ENCODE peak calls at places on chromosomes 16 and 17, in ten cellular contexts. I is left colon; W is NCI-H1105 treated with DMSO at 0.1 percent for 48 hours; J is RWPE1; E is G401; N is activated CD4-positive, alpha-beta T cell treated with anti-CD3 and anti-CD28 coated beads, Interleukin-2, amount 50 U/mL, for 48 hours; M is pons; B is Calu3; F is Caco-2; D is tibial nerve. T is an unnamed sample.

GRCh38 chr17:75471207-75471606 is 14.8 kb downstream of the TMEM94 start:
- DNase-seq in I (no peak), W (no peak), J (no peak), E (no peak), N (no peak), M (no peak), B (no peak), F (no peak), D (no peak), T (no peak)

GRCh38 chr17:54172654-54173316 is 350.1 kb downstream of the KIF2B start:
- DNase-seq in I (no peak), W (peak; percentile 35), J (peak; percentile 3), E (peak; percentile 53), N (no peak), M (peak; percentile 28), B (peak; percentile 28), F (peak; percentile 29), D (no peak), T (no peak)

GRCh38 chr17:15999974-16000827 is 577 bp downstream of the TTC19 start:
- DNase-seq in I (no peak), W (peak; percentile 56), J (peak; percentile 27), E (peak; percentile 28), N (peak; percentile 42), M (peak; percentile 34), B (no peak), F (no peak), D (no peak), T (peak; percentile 26)

GRCh38 chr17:43453331-43453812 is 30.4 kb upstream of the DHX8 start:
- DNase-seq in I (peak; percentile 71), W (no peak), J (no peak), E (no peak), N (no peak), M (no peak), B (no peak), F (no peak), D (no peak), T (peak; percentile 42)

GRCh38 chr16:73068546-73069401 is 20.8 kb upstream of the ZFHX3 start:
- DNase-seq in I (peak; percentile 84), W (no peak), J (no peak), E (no peak), N (no peak), M (peak; percentile 83), B (peak; percentile 66), F (no peak), D (peak; percentile 61), T (peak; percentile 57)

GRCh38 chr17:64992325-64992802 is 64.2 kb downstream of the GNA13 start:
- DNase-seq in I (no peak), W (no peak), J (peak; percentile 83), E (no peak), N (peak; percentile 37), M (no peak), B (peak; percentile 51), F (no peak), D (no peak), T (no peak)

GRCh38 chr16:85396879-85397871 is 215.9 kb upstream of the GSE1 start:
- DNase-seq in I (peak; percentile 49), W (no peak), J (peak; percentile 67), E (no peak), N (no peak), M (no peak), B (peak; percentile 83), F (peak; percentile 80), D (peak; percentile 6), T (peak; percentile 14)

GRCh38 chr17:38454528-38454927 is 26.3 kb downstream of the ARHGAP23 start:
- DNase-seq in I (peak; percentile 64), W (no peak), J (peak; percentile 92), E (peak; percentile 71), N (no peak), M (peak; percentile 96), B (peak; percentile 97), F (no peak), D (peak; percentile 64), T (peak; percentile 85)

GRCh38 chr17:79627766-79628690 is 17.2 kb upstream of the RBFOX3 start:
- DNase-seq in I (peak; percentile 11), W (no peak), J (no peak), E (no peak), N (no peak), M (no peak), B (no peak), F (no peak), D (no peak), T (no peak)

GRCh38 chr17:17495448-17496188 is 577 bp downstream of the RASD1 start:
- DNase-seq in I (peak; percentile 24), W (peak; percentile 43), J (no peak), E (peak; percentile 29), N (peak; percentile 49), M (no peak), B (no peak), F (peak; percentile 50), D (no peak), T (no peak)

GRCh38 chr16:85554791-85555548 is 58.2 kb upstream of the GSE1 start:
- DNase-seq in I (no peak), W (peak; percentile 62), J (peak; percentile 82), E (peak; percentile 56), N (peak; percentile 72), M (no peak), B (peak; percentile 44), F (peak; percentile 56), D (no peak), T (peak; percentile 71)

GRCh38 chr17:64343833-64344637 is 46.6 kb downstream of the PECAM1 start:
- DNase-seq in I (peak; percentile 65), W (peak; percentile 43), J (no peak), E (no peak), N (peak; percentile 20), M (peak; percentile 57), B (peak; percentile 76), F (peak; percentile 26), D (no peak), T (peak; percentile 81)

GRCh38 chr17:31320791-31321190 is 631 bp downstream of the EVI2A start:
- DNase-seq in I (no peak), W (peak; percentile 13), J (no peak), E (no peak), N (no peak), M (peak; percentile 91), B (no peak), F (no peak), D (no peak), T (no peak)

GRCh38 chr17:9904277-9905077 is 594 bp downstream of the RCVRN start:
- DNase-seq in I (no peak), W (no peak), J (no peak), E (no peak), N (no peak), M (no peak), B (no peak), F (no peak), D (no peak), T (no peak)

GRCh38 chr17:78532922-78533640 is 44.1 kb downstream of the DNAH17 start:
- DNase-seq in I (no peak), W (no peak), J (peak; percentile 88), E (no peak), N (peak; percentile 54), M (no peak), B (peak; percentile 84), F (no peak), D (no peak), T (no peak)

GRCh38 chr17:36937961-36938565 is 788 bp downstream of the LHX1 start:
- DNase-seq in I (no peak), W (peak; percentile 30), J (no peak), E (peak; percentile 75), N (peak; percentile 46), M (no peak), B (peak; percentile 58), F (no peak), D (no peak), T (no peak)

GRCh38 chr16:425740-426114 is 278 bp downstream of the RAB11FIP3 start:
- DNase-seq in I (no peak), W (no peak), J (peak; percentile 19), E (no peak), N (no peak), M (no peak), B (no peak), F (no peak), D (no peak), T (no peak)

GRCh38 chr17:46157443-46158107 is 35.7 kb downstream of the KANSL1 start:
- DNase-seq in I (no peak), W (no peak), J (no peak), E (no peak), N (no peak), M (no peak), B (no peak), F (no peak), D (no peak), T (no peak)

GRCh38 chr17:78360371-78361226 is 722 bp upstream of the SOCS3 start:
- DNase-seq in I (peak; percentile 91), W (peak; percentile 82), J (peak; percentile 91), E (peak; percentile 57), N (peak; percentile 99), M (peak; percentile 66), B (peak; percentile 98), F (peak; percentile 99), D (peak; percentile 93), T (peak; percentile 94)

GRCh38 chr17:74104921-74105320 is 98.6 kb upstream of the RPL38 start:
- DNase-seq in I (no peak), W (no peak), J (no peak), E (no peak), N (no peak), M (no peak), B (no peak), F (no peak), D (no peak), T (no peak)

GRCh38 chr17:72338847-72339790 is 218.3 kb downstream of the SOX9 start:
- DNase-seq in I (no peak), W (no peak), J (peak; percentile 77), E (no peak), N (no peak), M (no peak), B (peak; percentile 79), F (peak; percentile 67), D (no peak), T (peak; percentile 45)

GRCh38 chr17:40309938-40310510 is 1.0 kb downstream of the RARA start:
- DNase-seq in I (peak; percentile 18), W (no peak), J (no peak), E (peak; percentile 89), N (no peak), M (no peak), B (peak; percentile 62), F (no peak), D (peak; percentile 12), T (no peak)

GRCh38 chr17:54899721-54900456 is 763 bp upstream of the TOM1L1 start:
- DNase-seq in I (no peak), W (peak; percentile 44), J (no peak), E (peak; percentile 34), N (no peak), M (no peak), B (peak; percentile 0), F (no peak), D (no peak), T (no peak)

GRCh38 chr16:56161658-56162057 is 29.6 kb upstream of the GNAO1 start:
- DNase-seq in I (no peak), W (no peak), J (no peak), E (no peak), N (no peak), M (no peak), B (no peak), F (no peak), D (no peak), T (no peak)

GRCh38 chr16:57470683-57471082 is 8.2 kb downstream of the POLR2C start:
- DNase-seq in I (peak; percentile 75), W (no peak), J (no peak), E (no peak), N (no peak), M (no peak), B (peak; percentile 43), F (no peak), D (no peak), T (peak; percentile 76)

GRCh38 chr16:23302045-23302956 is at the start of gene SCNN1B:
- DNase-seq in I (peak; percentile 77), W (peak; percentile 16), J (no peak), E (peak; percentile 34), N (no peak), M (no peak), B (peak; percentile 21), F (peak; percentile 9), D (no peak), T (peak; percentile 21)

GRCh38 chr17:46727572-46728348 is 90.7 kb downstream of the WNT3 start:
- DNase-seq in I (no peak), W (no peak), J (peak; percentile 69), E (no peak), N (no peak), M (no peak), B (no peak), F (peak; percentile 6), D (no peak), T (no peak)

GRCh38 chr16:86118467-86119307 is 219.7 kb downstream of the IRF8 start:
- DNase-seq in I (no peak), W (no peak), J (no peak), E (no peak), N (no peak), M (no peak), B (peak; percentile 52), F (no peak), D (no peak), T (no peak)

T was measured in heart right ventricle.